ENCODE peak calls at places on chromosome 17, in five cellular contexts. B is ELF-1; X is CD8-positive, alpha-beta memory T cell; S is A172; P is stimulated activated CD8-positive, alpha-beta memory T cell treated with anti-CD3 and anti-CD28 coated beads, Interleukin-12 subunit alpha, Interleukin-12 subunit beta, amount 100 ng/mL, for 4 hours. I is an unnamed sample.

GRCh38 chr17:82315703-82316358 is 1.6 kb downstream of the CD7 start:
- DNase-seq in S (no peak), B (no peak), P (no peak), X (peak), I (peak)

GRCh38 chr17:12047977-12048376 is 27.3 kb downstream of the MAP2K4 start:
- DNase-seq in S (peak), X (no peak), P (no peak), B (no peak), I (no peak)

GRCh38 chr17:43360739-43361498 is 37.9 kb upstream of the ARL4D start:
- DNase-seq in B (peak), P (peak), X (peak), S (peak), I (peak)

GRCh38 chr17:79007504-79008381 is 1.8 kb downstream of the CANT1 start:
- DNase-seq in P (no peak), B (no peak), X (no peak), S (no peak), I (no peak)

GRCh38 chr17:82281502-82282238 is 8.2 kb upstream of the CSNK1D start:
- DNase-seq in X (no peak), S (peak), P (peak), B (no peak), I (no peak)

GRCh38 chr17:28842282-28843012 is at the start of gene FAM222B:
- DNase-seq in P (peak), B (peak), S (peak), X (peak), I (peak)

GRCh38 chr17:21019976-21020575 is 22.7 kb downstream of the USP22 start:
- DNase-seq in B (peak), P (no peak), S (no peak), X (peak), I (no peak)

GRCh38 chr17:47618416-47618815 is 31.3 kb upstream of the KPNB1 start:
- DNase-seq in X (no peak), B (no peak), S (no peak), P (no peak), I (no peak)

GRCh38 chr17:27545562-27546229 is 85.3 kb upstream of the LGALS9 start:
- DNase-seq in B (no peak), X (no peak), S (peak), P (no peak), I (no peak)

GRCh38 chr17:41802961-41803682 is 8.6 kb downstream of the P3H4 start:
- DNase-seq in X (no peak), P (no peak), S (no peak), B (no peak), I (no peak)

GRCh38 chr17:69470702-69471101 is 56.2 kb downstream of the MAP2K6 start:
- DNase-seq in X (no peak), P (no peak), B (no peak), S (no peak), I (no peak)

GRCh38 chr17:16037636-16038035 is 38.0 kb downstream of the TTC19 start:
- DNase-seq in S (no peak), B (no peak), P (no peak), X (no peak), I (no peak)

GRCh38 chr17:49621946-49622529 is 46.4 kb downstream of the NXPH3 start:
- DNase-seq in B (no peak), P (no peak), S (no peak), X (no peak), I (no peak)

GRCh38 chr17:6476834-6477210 is 32.6 kb downstream of the PIMREG start:
- DNase-seq in S (peak), B (no peak), X (no peak), P (no peak), I (no peak)

GRCh38 chr17:4533522-4534502 is 21.4 kb downstream of the MYBBP1A start:
- DNase-seq in S (peak), X (no peak), P (no peak), B (peak), I (no peak)

GRCh38 chr17:60435244-60436170 is 13.2 kb downstream of the CHCT1 start:
- DNase-seq in B (peak), S (peak), P (peak), X (peak), I (peak)

GRCh38 chr17:19387921-19388521 is 1.0 kb upstream of the MFAP4 start:
- DNase-seq in P (no peak), B (no peak), X (no peak), S (no peak), I (no peak)

GRCh38 chr17:8152112-8152775 is at the start of gene PER1:
- DNase-seq in X (peak), S (peak), P (peak), B (peak), I (peak)

GRCh38 chr17:37360632-37361031 is 15.2 kb upstream of the C17orf78 start:
- DNase-seq in B (no peak), S (no peak), P (no peak), X (no peak), I (no peak)

GRCh38 chr17:32929588-32929987 is 1.6 kb downstream of the TMEM98 start:
- DNase-seq in B (no peak), S (no peak), P (no peak), X (no peak), I (no peak)

GRCh38 chr17:72970246-72970645 is 122.2 kb downstream of the SLC39A11 start:
- DNase-seq in S (no peak), P (no peak), X (no peak), B (no peak), I (no peak)

GRCh38 chr17:64218066-64218465 is 45.0 kb downstream of the TEX2 start:
- DNase-seq in S (no peak), B (no peak), P (no peak), X (no peak), I (no peak)